ENCODE peak calls at places on chromosomes 2 and 18, in seven cellular contexts. One of them, this sample, is unnamed.

GRCh38 chr2:85175369-85176299 is 42.4 kb downstream of the TCF7L1 start:
- DNase-seq in GM23248: peak; percentile 70
- DNase-seq in PC-9: no peak
- DNase-seq in CD8-positive, alpha-beta T cell: no peak
- DNase-seq in psoas muscle: peak; percentile 66
- DNase-seq in tibial artery: peak; percentile 60
- DNase-seq in kidney: no peak
- DNase-seq in this sample: peak; percentile 43

GRCh38 chr2:131045286-131045924 is 47.9 kb downstream of the FAM168B start:
- DNase-seq in GM23248: no peak
- DNase-seq in PC-9: no peak
- DNase-seq in CD8-positive, alpha-beta T cell: no peak
- DNase-seq in psoas muscle: no peak
- DNase-seq in tibial artery: no peak
- DNase-seq in kidney: peak; percentile 46
- DNase-seq in this sample: no peak

GRCh38 chr2:102166189-102166845 is 20.5 kb upstream of the IL1RL2 start:
- DNase-seq in GM23248: peak; percentile 86
- DNase-seq in PC-9: no peak
- DNase-seq in CD8-positive, alpha-beta T cell: no peak
- DNase-seq in psoas muscle: no peak
- DNase-seq in tibial artery: peak; percentile 65
- DNase-seq in kidney: no peak
- DNase-seq in this sample: no peak

GRCh38 chr2:85212846-85213245 is 79.7 kb downstream of the TCF7L1 start:
- DNase-seq in GM23248: no peak
- DNase-seq in PC-9: no peak
- DNase-seq in CD8-positive, alpha-beta T cell: no peak
- DNase-seq in psoas muscle: no peak
- DNase-seq in tibial artery: no peak
- DNase-seq in kidney: no peak
- DNase-seq in this sample: no peak

GRCh38 chr2:169141713-169142352 is 72.5 kb downstream of the DHRS9 start:
- DNase-seq in GM23248: peak; percentile 78
- DNase-seq in PC-9: no peak
- DNase-seq in CD8-positive, alpha-beta T cell: peak; percentile 66
- DNase-seq in psoas muscle: no peak
- DNase-seq in tibial artery: no peak
- DNase-seq in kidney: no peak
- DNase-seq in this sample: peak; percentile 51

GRCh38 chr2:175855794-175856453 is 146.1 kb downstream of the LNPK start:
- DNase-seq in GM23248: peak; percentile 86
- DNase-seq in PC-9: no peak
- DNase-seq in CD8-positive, alpha-beta T cell: no peak
- DNase-seq in psoas muscle: peak; percentile 62
- DNase-seq in tibial artery: peak; percentile 88
- DNase-seq in kidney: no peak
- DNase-seq in this sample: peak; percentile 60

GRCh38 chr2:235747868-235748144 is 254.0 kb downstream of the AGAP1 start:
- DNase-seq in GM23248: peak; percentile 58
- DNase-seq in PC-9: peak; percentile 69
- DNase-seq in CD8-positive, alpha-beta T cell: no peak
- DNase-seq in psoas muscle: no peak
- DNase-seq in tibial artery: no peak
- DNase-seq in kidney: no peak
- DNase-seq in this sample: no peak

GRCh38 chr2:196500686-196501431 is 138.7 kb upstream of the CCDC150 start:
- DNase-seq in GM23248: peak; percentile 68
- DNase-seq in PC-9: no peak
- DNase-seq in CD8-positive, alpha-beta T cell: no peak
- DNase-seq in psoas muscle: no peak
- DNase-seq in tibial artery: no peak
- DNase-seq in kidney: no peak
- DNase-seq in this sample: no peak

GRCh38 chr2:161956751-161957150 is 117.3 kb downstream of the DPP4 start:
- DNase-seq in GM23248: no peak
- DNase-seq in PC-9: no peak
- DNase-seq in CD8-positive, alpha-beta T cell: no peak
- DNase-seq in psoas muscle: no peak
- DNase-seq in tibial artery: no peak
- DNase-seq in kidney: no peak
- DNase-seq in this sample: no peak

GRCh38 chr2:217851191-217852020 is 151.4 kb downstream of the TNS1 start:
- DNase-seq in GM23248: peak; percentile 76
- DNase-seq in PC-9: no peak
- DNase-seq in CD8-positive, alpha-beta T cell: no peak
- DNase-seq in psoas muscle: peak; percentile 63
- DNase-seq in tibial artery: peak; percentile 89
- DNase-seq in kidney: no peak
- DNase-seq in this sample: no peak

GRCh38 chr2:198036029-198036879 is 231.9 kb downstream of the PLCL1 start:
- DNase-seq in GM23248: no peak
- DNase-seq in PC-9: no peak
- DNase-seq in CD8-positive, alpha-beta T cell: no peak
- DNase-seq in psoas muscle: no peak
- DNase-seq in tibial artery: no peak
- DNase-seq in kidney: no peak
- DNase-seq in this sample: no peak

GRCh38 chr2:200039847-200040246 is 84.5 kb downstream of the MAIP1 start:
- DNase-seq in GM23248: peak; percentile 87
- DNase-seq in PC-9: no peak
- DNase-seq in CD8-positive, alpha-beta T cell: no peak
- DNase-seq in psoas muscle: no peak
- DNase-seq in tibial artery: no peak
- DNase-seq in kidney: no peak
- DNase-seq in this sample: no peak

GRCh38 chr2:6883448-6884122 is 6.0 kb downstream of the RSAD2 start:
- DNase-seq in GM23248: no peak
- DNase-seq in PC-9: no peak
- DNase-seq in CD8-positive, alpha-beta T cell: no peak
- DNase-seq in psoas muscle: no peak
- DNase-seq in tibial artery: no peak
- DNase-seq in kidney: no peak
- DNase-seq in this sample: no peak

GRCh38 chr2:69159988-69160387 is 147.0 kb downstream of the ANTXR1 start:
- DNase-seq in GM23248: peak; percentile 31
- DNase-seq in PC-9: no peak
- DNase-seq in CD8-positive, alpha-beta T cell: no peak
- DNase-seq in psoas muscle: no peak
- DNase-seq in tibial artery: no peak
- DNase-seq in kidney: no peak
- DNase-seq in this sample: no peak

GRCh38 chr2:179340678-179341077 is 76.0 kb upstream of the SESTD1 start:
- DNase-seq in GM23248: peak; percentile 65
- DNase-seq in PC-9: no peak
- DNase-seq in CD8-positive, alpha-beta T cell: no peak
- DNase-seq in psoas muscle: no peak
- DNase-seq in tibial artery: no peak
- DNase-seq in kidney: no peak
- DNase-seq in this sample: no peak
- H3K27ac ChIP-seq in GM23248: no peak overlapping the region
- H3K27ac ChIP-seq in PC-9: no peak overlapping the region
- H3K27ac ChIP-seq in CD8-positive, alpha-beta T cell: no peak overlapping the region
- H3K27ac ChIP-seq in psoas muscle: no peak overlapping the region
- H3K27ac ChIP-seq in tibial artery: no peak overlapping the region
- H3K27ac ChIP-seq in kidney: no peak overlapping the region
- H3K27ac ChIP-seq in this sample: no peak overlapping the region

GRCh38 chr18:44748582-44748981 is 67.9 kb downstream of the SETBP1 start:
- DNase-seq in GM23248: no peak
- DNase-seq in PC-9: no peak
- DNase-seq in CD8-positive, alpha-beta T cell: no peak
- DNase-seq in psoas muscle: no peak
- DNase-seq in tibial artery: no peak
- DNase-seq in kidney: no peak
- DNase-seq in this sample: no peak

GRCh38 chr18:44747157-44747556 is 66.5 kb downstream of the SETBP1 start:
- DNase-seq in GM23248: no peak
- DNase-seq in PC-9: no peak
- DNase-seq in CD8-positive, alpha-beta T cell: no peak
- DNase-seq in psoas muscle: no peak
- DNase-seq in tibial artery: no peak
- DNase-seq in kidney: no peak
- DNase-seq in this sample: no peak

GRCh38 chr18:44754567-44754966 is 73.9 kb downstream of the SETBP1 start:
- DNase-seq in GM23248: no peak
- DNase-seq in PC-9: no peak
- DNase-seq in CD8-positive, alpha-beta T cell: no peak
- DNase-seq in psoas muscle: no peak
- DNase-seq in tibial artery: no peak
- DNase-seq in kidney: no peak
- DNase-seq in this sample: no peak

DNA sequence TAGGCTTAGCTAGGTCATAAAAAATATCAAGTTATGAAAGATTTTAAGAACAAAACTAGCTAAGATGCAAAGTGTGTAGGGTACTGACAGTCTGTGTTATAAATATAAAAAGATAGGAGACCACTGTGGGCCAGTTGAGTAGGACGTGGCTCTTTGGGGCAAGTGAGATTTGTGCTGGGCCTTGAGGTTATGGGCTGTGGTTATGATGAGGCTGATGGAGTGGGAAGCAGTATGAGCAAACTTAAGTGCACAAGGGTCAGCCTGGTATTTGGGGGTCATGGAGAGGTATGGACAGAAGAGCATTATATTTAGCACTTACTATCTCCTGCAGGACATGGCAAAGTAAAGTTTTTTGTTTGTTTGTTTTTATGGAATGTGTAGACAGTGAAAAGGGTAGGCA is 70.1 kb downstream of the SETBP1 start:
- DNase-seq in GM23248: no peak
- DNase-seq in PC-9: no peak
- DNase-seq in CD8-positive, alpha-beta T cell: no peak
- DNase-seq in psoas muscle: no peak
- DNase-seq in tibial artery: no peak
- DNase-seq in kidney: no peak
- DNase-seq in this sample: no peak
- H3K27ac ChIP-seq in GM23248: no peak overlapping the region
- H3K27ac ChIP-seq in PC-9: no peak overlapping the region
- H3K27ac ChIP-seq in CD8-positive, alpha-beta T cell: no peak overlapping the region
- H3K27ac ChIP-seq in psoas muscle: no peak overlapping the region
- H3K27ac ChIP-seq in tibial artery: no peak overlapping the region
- H3K27ac ChIP-seq in kidney: no peak overlapping the region
- H3K27ac ChIP-seq in this sample: no peak overlapping the region

GRCh38 chr18:5284808-5285207 is 10.7 kb downstream of the ZBTB14 start:
- DNase-seq in GM23248: peak; percentile 33
- DNase-seq in PC-9: no peak
- DNase-seq in CD8-positive, alpha-beta T cell: no peak
- DNase-seq in psoas muscle: no peak
- DNase-seq in tibial artery: no peak
- DNase-seq in kidney: no peak
- DNase-seq in this sample: no peak
- H3K27ac ChIP-seq in GM23248: no peak overlapping the region
- H3K27ac ChIP-seq in PC-9: no peak overlapping the region
- H3K27ac ChIP-seq in CD8-positive, alpha-beta T cell: no peak overlapping the region
- H3K27ac ChIP-seq in psoas muscle: no peak overlapping the region
- H3K27ac ChIP-seq in tibial artery: no peak overlapping the region
- H3K27ac ChIP-seq in kidney: no peak overlapping the region
- H3K27ac ChIP-seq in this sample: no peak overlapping the region

GRCh38 chr2:144509548-144510205 is 10.2 kb downstream of the ZEB2 start:
- DNase-seq in GM23248: peak; percentile 50
- DNase-seq in PC-9: no peak
- DNase-seq in CD8-positive, alpha-beta T cell: no peak
- DNase-seq in psoas muscle: no peak
- DNase-seq in tibial artery: no peak
- DNase-seq in kidney: no peak
- DNase-seq in this sample: no peak
- H3K27ac ChIP-seq in GM23248: peak overlapping the region; percentile 99
- H3K27ac ChIP-seq in PC-9: no peak overlapping the region
- H3K27ac ChIP-seq in CD8-positive, alpha-beta T cell: peak overlapping the region; percentile 40
- H3K27ac ChIP-seq in psoas muscle: peak overlapping the region; percentile 96
- H3K27ac ChIP-seq in tibial artery: peak overlapping the region; percentile 99
- H3K27ac ChIP-seq in kidney: peak overlapping the region; percentile 62
- H3K27ac ChIP-seq in this sample: peak overlapping the region; percentile 96

GRCh38 chr2:64980192-64980591 is 9.0 kb upstream of the SLC1A4 start:
- DNase-seq in GM23248: no peak
- DNase-seq in PC-9: no peak
- DNase-seq in CD8-positive, alpha-beta T cell: no peak
- DNase-seq in psoas muscle: no peak
- DNase-seq in tibial artery: no peak
- DNase-seq in kidney: no peak
- DNase-seq in this sample: no peak
- H3K27ac ChIP-seq in GM23248: no peak overlapping the region
- H3K27ac ChIP-seq in PC-9: no peak overlapping the region
- H3K27ac ChIP-seq in CD8-positive, alpha-beta T cell: no peak overlapping the region
- H3K27ac ChIP-seq in psoas muscle: peak overlapping the region; percentile 48
- H3K27ac ChIP-seq in tibial artery: no peak overlapping the region
- H3K27ac ChIP-seq in kidney: no peak overlapping the region
- H3K27ac ChIP-seq in this sample: no peak overlapping the region

GRCh38 chr2:47803363-47803762 is 20.4 kb downstream of the MSH6 start:
- DNase-seq in GM23248: no peak
- DNase-seq in PC-9: peak; percentile 20
- DNase-seq in CD8-positive, alpha-beta T cell: no peak
- DNase-seq in psoas muscle: no peak
- DNase-seq in tibial artery: no peak
- DNase-seq in kidney: no peak
- DNase-seq in this sample: no peak

GRCh38 chr2:47796090-47796697 is 13.2 kb downstream of the MSH6 start:
- DNase-seq in GM23248: no peak
- DNase-seq in PC-9: no peak
- DNase-seq in CD8-positive, alpha-beta T cell: no peak
- DNase-seq in psoas muscle: no peak
- DNase-seq in tibial artery: no peak
- DNase-seq in kidney: no peak
- DNase-seq in this sample: no peak

GRCh38 chr2:47798628-47799027 is 15.7 kb downstream of the MSH6 start:
- DNase-seq in GM23248: no peak
- DNase-seq in PC-9: no peak
- DNase-seq in CD8-positive, alpha-beta T cell: no peak
- DNase-seq in psoas muscle: no peak
- DNase-seq in tibial artery: no peak
- DNase-seq in kidney: no peak
- DNase-seq in this sample: no peak

GRCh38 chr2:47801118-47801517 is 18.2 kb downstream of the MSH6 start:
- DNase-seq in GM23248: no peak
- DNase-seq in PC-9: no peak
- DNase-seq in CD8-positive, alpha-beta T cell: no peak
- DNase-seq in psoas muscle: no peak
- DNase-seq in tibial artery: no peak
- DNase-seq in kidney: no peak
- DNase-seq in this sample: no peak

GRCh38 chr2:47799210-47799609 is 16.3 kb downstream of the MSH6 start:
- DNase-seq in GM23248: no peak
- DNase-seq in PC-9: no peak
- DNase-seq in CD8-positive, alpha-beta T cell: no peak
- DNase-seq in psoas muscle: no peak
- DNase-seq in tibial artery: no peak
- DNase-seq in kidney: no peak
- DNase-seq in this sample: no peak
- H3K27ac ChIP-seq in GM23248: no peak overlapping the region
- H3K27ac ChIP-seq in PC-9: no peak overlapping the region
- H3K27ac ChIP-seq in CD8-positive, alpha-beta T cell: no peak overlapping the region
- H3K27ac ChIP-seq in psoas muscle: no peak overlapping the region
- H3K27ac ChIP-seq in tibial artery: no peak overlapping the region
- H3K27ac ChIP-seq in kidney: no peak overlapping the region
- H3K27ac ChIP-seq in this sample: no peak overlapping the region

This sample was measured in heart right ventricle.